ENCODE peak calls at places on chromosomes 4 and X, in six cellular contexts. O is mesenchymal stem cell, I is H9, X is H1, A is mesendoderm, W is IMR-90. N is an unnamed sample. For H3K27me3, the result is how much of the 10 kb centered on the place peaks cover.

GRCh38 chrX:27276751-27277150 is 186.4 kb downstream of the PPP4R3C start:
- DNase-seq in X (no peak), A (no peak), I (no peak), O (no peak), W (no peak), N (no peak)

GRCh38 chrX:72061091-72061490 is 70.6 kb downstream of the RTL5 start:
- DNase-seq in O (no peak), A (no peak), W (no peak), I (no peak), X (no peak), N (no peak)

GRCh38 chr4:168269879-168270278 is 48.7 kb downstream of the DDX60 start:
- DNase-seq in O (no peak), X (no peak), A (no peak), I (no peak), W (no peak), N (no peak)

GRCh38 chr4:108622022-108622421 is 1.6 kb downstream of the RPL34 start:
- DNase-seq in I (no peak), O (no peak), W (no peak), X (no peak), A (no peak), N (no peak)

GRCh38 chr4:106266201-106266600 is 49.8 kb downstream of the TBCK start:
- DNase-seq in I (no peak), A (peak), O (peak), W (peak), X (no peak), N (no peak)

GRCh38 chrX:91108761-91109160 is 325.9 kb upstream of the PABPC5 start:
- DNase-seq in X (no peak), I (no peak), W (no peak), A (peak), O (no peak), N (no peak)

GRCh38 chr4:73315091-73315490 is 56.5 kb upstream of the ANKRD17 start:
- DNase-seq in I (no peak), X (no peak), A (no peak), O (no peak), W (peak), N (no peak)

GRCh38 chrX:40266490-40267333 is 169.0 kb upstream of the BCOR start:
- DNase-seq in W (peak), O (peak), A (peak), I (peak), X (peak), N (peak)

GRCh38 chr4:86717651-86718050 is 123.5 kb downstream of the PTPN13 start:
- DNase-seq in I (no peak), O (no peak), W (no peak), A (no peak), X (no peak), N (no peak)

GRCh38 chr4:128863314-128864075 is 54.0 kb downstream of the JADE1 start:
- DNase-seq in W (peak), A (peak), I (peak), X (peak), O (peak), N (peak)

GRCh38 chr4:2878346-2878745 is 34.7 kb downstream of the ADD1 start:
- DNase-seq in X (no peak), I (no peak), W (no peak), O (no peak), A (no peak), N (no peak)

GRCh38 chr4:84790769-84791565 is 175.5 kb downstream of the WDFY3 start:
- DNase-seq in X (no peak), W (no peak), A (no peak), O (no peak), I (no peak), N (no peak)

GRCh38 chr4:7201351-7202305 is 9.3 kb downstream of the SORCS2 start:
- DNase-seq in W (no peak), A (peak), I (no peak), X (no peak), O (peak), N (no peak)

GRCh38 chrX:101507986-101508385 is 22.7 kb downstream of the ARMCX4 start:
- DNase-seq in O (no peak), X (no peak), I (no peak), W (no peak), A (no peak), N (no peak)

GRCh38 chr4:37802068-37802666 is 24.3 kb upstream of the PGM2 start:
- DNase-seq in O (peak), X (no peak), A (peak), I (peak), W (peak), N (peak)

GRCh38 chr4:36921474-36922220 is 322.9 kb upstream of the NWD2 start:
- DNase-seq in O (peak), W (no peak), I (no peak), A (no peak), X (no peak), N (no peak)

GRCh38 chrX:85561216-85561615 is 181.8 kb upstream of the POF1B start:
- DNase-seq in I (no peak), X (no peak), W (no peak), A (peak), O (no peak), N (no peak)

GRCh38 chrX:4674028-4674782 is 960.8 kb upstream of the PRKX start:
- DNase-seq in X (no peak), I (no peak), W (no peak), O (no peak), A (no peak), N (no peak)

GRCh38 chrX:4675686-4676300 is 962.3 kb upstream of the PRKX start:
- DNase-seq in X (no peak), O (no peak), A (no peak), I (no peak), W (no peak), N (no peak)

GRCh38 chrX:4668802-4669536 is 955.5 kb upstream of the PRKX start:
- DNase-seq in X (no peak), W (no peak), O (no peak), A (no peak), I (no peak), N (no peak)

GRCh38 chrX:4670606-4671005 is 957.2 kb upstream of the PRKX start:
- DNase-seq in X (no peak), O (no peak), W (no peak), I (no peak), A (no peak), N (no peak)

GRCh38 chrX:4671344-4671743 is 957.9 kb upstream of the PRKX start:
- DNase-seq in I (no peak), O (no peak), X (no peak), A (peak), W (no peak), N (no peak)
- H2BK5ac ChIP-seq in I (no peak), O (no peak), X (no peak), A (no peak), W (no peak), N (no peak)

GRCh38 chr4:1517592-1518411 is 111.6 kb upstream of the NKX1-1 start:
- DNase-seq in A (no peak), X (no peak), O (no peak), W (no peak), I (no peak), N (no peak)

GRCh38 chr4:1521821-1522361 is 115.6 kb upstream of the NKX1-1 start:
- DNase-seq in O (no peak), W (no peak), X (no peak), A (no peak), I (no peak), N (no peak)

GRCh38 chr4:1516881-1517480 is 110.7 kb upstream of the NKX1-1 start:
- DNase-seq in X (no peak), W (no peak), I (no peak), O (no peak), A (no peak), N (no peak)

GRCh38 chr4:1520145-1520661 is 114.0 kb upstream of the NKX1-1 start:
- DNase-seq in A (peak), W (no peak), I (no peak), X (no peak), O (no peak), N (no peak)

GRCh38 chr4:1518997-1519700 is 112.9 kb upstream of the NKX1-1 start:
- DNase-seq in A (no peak), W (no peak), I (no peak), O (no peak), X (no peak), N (no peak)
- H3K27me3 ChIP-seq in A (under half), W (half or more), I (under half), O (under half), X (under half), N (half or more)

DNA sequence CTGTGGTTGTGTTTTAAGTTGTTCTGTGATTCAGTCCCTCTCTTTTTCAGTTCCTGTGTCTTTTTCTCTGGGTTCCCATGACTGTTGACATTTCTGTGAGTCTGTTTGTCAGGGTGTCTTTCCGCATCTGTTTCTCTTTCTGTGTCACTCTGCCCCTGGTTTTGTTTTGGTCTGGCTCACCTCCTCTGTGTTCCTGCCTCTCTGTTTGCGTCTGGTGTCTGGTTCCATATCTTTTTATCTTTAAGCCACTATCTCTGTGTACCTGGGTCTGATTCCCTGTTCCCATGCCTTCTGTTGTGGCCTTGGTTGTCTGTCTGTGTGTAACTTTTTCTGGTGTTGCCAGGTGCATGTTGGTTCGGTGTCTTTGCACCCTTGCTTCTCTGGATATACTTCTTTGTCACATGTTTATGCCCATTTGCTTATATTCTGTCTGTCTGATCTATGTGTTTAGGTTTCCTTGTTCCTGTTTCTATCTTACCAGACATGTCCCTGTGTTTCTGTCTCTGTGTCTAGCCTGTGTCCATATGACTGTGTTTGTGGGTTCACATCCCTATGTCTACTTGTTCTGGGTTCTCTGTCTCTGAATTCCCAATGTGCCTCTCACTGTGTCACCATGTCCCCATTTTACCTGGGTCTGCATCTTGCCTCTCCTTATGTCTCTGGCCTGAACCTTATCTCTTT is 50.2 kb downstream of the ITIH6 start:
- DNase-seq in X (no peak), I (no peak), O (no peak), A (no peak), W (no peak), N (no peak)
- H2BK5ac ChIP-seq in X (no peak), I (no peak), O (no peak), A (no peak), W (no peak), N (no peak)

GRCh38 chrX:24629701-24630100 is 17.4 kb downstream of the PCYT1B start:
- DNase-seq in X (no peak), A (no peak), O (no peak), I (no peak), W (no peak), N (no peak)
- H3K27me3 ChIP-seq in X (under half), A (under half), O (under half), I (under half), W (under half), N (under half)

GRCh38 chr4:8472166-8472688 is 31.6 kb downstream of the TRMT44 start:
- DNase-seq in I (no peak), A (no peak), X (no peak), O (no peak), W (no peak), N (no peak)
- H2BK5ac ChIP-seq in I (no peak), A (no peak), X (no peak), O (no peak), W (peak), N (no peak)

GRCh38 chr4:186018756-186019155 is 50.2 kb upstream of the TLR3 start:
- DNase-seq in W (no peak), O (no peak), X (no peak), A (no peak), I (no peak), N (no peak)
- H3K27me3 ChIP-seq in W (under half), O (under half), X (under half), A (under half), I (under half), N (under half)